ENCODE peak calls at places on chromosomes 4 and X, in eight cellular contexts. O is heart left ventricle, G is suprapubic skin, D is BJ, A is cardiac muscle cell, Q is choroid plexus epithelial cell, S is tibial artery, B is AG10803. H is an unnamed sample.

GRCh38 chr4:163195247-163195765 is 28.6 kb upstream of the NAF1 start:
- DNase-seq in O (no peak), G (no peak), D (no peak), A (no peak), Q (no peak), S (no peak), B (no peak), H (no peak)

GRCh38 chr4:127540497-127541026 is 92.2 kb upstream of the INTU start:
- DNase-seq in O (no peak), G (no peak), D (no peak), A (no peak), Q (no peak), S (no peak), B (no peak), H (no peak)

GRCh38 chr4:122830392-122831095 is 3.9 kb downstream of the FGF2 start:
- DNase-seq in O (no peak), G (no peak), D (no peak), A (no peak), Q (peak; percentile 41), S (no peak), B (peak; percentile 73), H (no peak)

GRCh38 chr4:62913065-62913464 is 1496.2 kb downstream of the TECRL start:
- DNase-seq in O (no peak), G (no peak), D (no peak), A (no peak), Q (no peak), S (no peak), B (no peak), H (no peak)

GRCh38 chrX:20567108-20567507 is 300.4 kb upstream of the RPS6KA3 start:
- DNase-seq in O (no peak), G (no peak), D (no peak), A (no peak), Q (no peak), S (no peak), B (no peak), H (no peak)

GRCh38 chrX:40261955-40262596 is 164.3 kb upstream of the BCOR start:
- DNase-seq in O (no peak), G (no peak), D (no peak), A (peak; percentile 32), Q (peak; percentile 71), S (no peak), B (no peak), H (no peak)

GRCh38 chrX:150200820-150201287 is 162.3 kb upstream of the MAMLD1 start:
- DNase-seq in O (no peak), G (peak; percentile 80), D (peak; percentile 87), A (no peak), Q (peak; percentile 97), S (peak; percentile 88), B (peak; percentile 98), H (no peak)

GRCh38 chr4:86895692-86896488 is 3.7 kb upstream of the C4orf36 start:
- DNase-seq in O (no peak), G (no peak), D (no peak), A (peak; percentile 79), Q (peak; percentile 85), S (no peak), B (peak; percentile 77), H (peak; percentile 21)

GRCh38 chr4:135838889-135839288 is 1637.3 kb upstream of the PABPC4L start:
- DNase-seq in O (no peak), G (no peak), D (no peak), A (no peak), Q (peak; percentile 87), S (no peak), B (no peak), H (no peak)

GRCh38 chrX:45847966-45848365 is 647.3 kb upstream of the DIPK2B start:
- DNase-seq in O (no peak), G (no peak), D (no peak), A (no peak), Q (peak; percentile 23), S (no peak), B (peak; percentile 18), H (no peak)

GRCh38 chrX:83508006-83508405 is at the start of gene POU3F4:
- DNase-seq in O (no peak), G (no peak), D (no peak), A (peak; percentile 82), Q (no peak), S (no peak), B (peak; percentile 0), H (peak; percentile 61)

GRCh38 chr4:141541851-141542250 is 94.5 kb upstream of the IL15 start:
- DNase-seq in O (no peak), G (no peak), D (no peak), A (no peak), Q (peak; percentile 62), S (no peak), B (peak; percentile 37), H (no peak)

GRCh38 chrX:18833071-18833731 is 125.8 kb downstream of the PPEF1 start:
- DNase-seq in O (peak; percentile 35), G (no peak), D (no peak), A (no peak), Q (peak; percentile 12), S (peak; percentile 80), B (peak; percentile 20), H (no peak)

GRCh38 chr4:98470831-98471230 is 187.6 kb downstream of the TSPAN5 start:
- DNase-seq in O (no peak), G (no peak), D (no peak), A (no peak), Q (peak; percentile 86), S (no peak), B (no peak), H (no peak)

GRCh38 chrX:150762258-150762867 is 69.2 kb downstream of the MTMR1 start:
- DNase-seq in O (no peak), G (no peak), D (no peak), A (no peak), Q (no peak), S (no peak), B (no peak), H (no peak)

GRCh38 chr4:6342530-6343293 is 73.1 kb downstream of the WFS1 start:
- DNase-seq in O (peak; percentile 66), G (no peak), D (no peak), A (peak; percentile 10), Q (peak; percentile 17), S (peak; percentile 74), B (no peak), H (no peak)

GRCh38 chr4:6341696-6342095 is 72.0 kb downstream of the WFS1 start:
- DNase-seq in O (no peak), G (no peak), D (no peak), A (no peak), Q (no peak), S (no peak), B (no peak), H (no peak)

GRCh38 chr4:6345866-6346265 is 76.2 kb downstream of the WFS1 start:
- DNase-seq in O (no peak), G (no peak), D (no peak), A (no peak), Q (no peak), S (no peak), B (no peak), H (no peak)

GRCh38 chr4:6345096-6345830 is 75.6 kb downstream of the WFS1 start:
- DNase-seq in O (no peak), G (no peak), D (no peak), A (no peak), Q (no peak), S (no peak), B (no peak), H (no peak)

DNA sequence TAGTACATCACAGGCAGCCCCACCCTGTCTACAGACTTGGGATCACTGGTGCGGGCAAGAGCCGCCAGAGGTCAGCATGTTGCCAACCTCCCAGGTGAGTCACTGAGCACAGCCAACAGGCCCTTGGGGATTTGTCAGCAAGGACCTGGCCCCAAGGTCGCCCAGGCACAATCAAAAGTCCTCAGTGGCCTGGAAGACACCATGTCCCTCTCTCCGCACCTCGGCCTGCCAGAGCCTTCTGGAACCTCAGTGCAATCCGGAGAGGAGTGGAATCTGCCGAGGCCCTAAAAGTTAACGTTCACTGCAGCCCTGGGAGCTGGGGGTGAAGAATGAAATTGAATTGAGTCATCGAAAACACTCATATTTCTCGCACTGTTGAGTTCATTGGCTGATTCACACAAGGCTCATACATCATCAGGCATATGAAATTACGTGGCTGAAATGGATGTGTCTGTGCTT is 74.3 kb downstream of the WFS1 start:
- DNase-seq in O (no peak), G (no peak), D (no peak), A (no peak), Q (peak; percentile 60), S (no peak), B (peak; percentile 36), H (no peak)
- TF ChIP-seq CTCF in O (no peak), G (no peak), D (no peak), A (no peak), Q (no peak), S (no peak), B (peak; percentile 6), H (no peak)

GRCh38 chr4:68873218-68873502 is 57.4 kb downstream of the UGT2B10 start:
- DNase-seq in O (no peak), G (no peak), D (no peak), A (no peak), Q (no peak), S (no peak), B (no peak), H (no peak)
- TF ChIP-seq CTCF in O (no peak), G (no peak), D (no peak), A (no peak), Q (no peak), S (no peak), B (no peak), H (no peak)

DNA sequence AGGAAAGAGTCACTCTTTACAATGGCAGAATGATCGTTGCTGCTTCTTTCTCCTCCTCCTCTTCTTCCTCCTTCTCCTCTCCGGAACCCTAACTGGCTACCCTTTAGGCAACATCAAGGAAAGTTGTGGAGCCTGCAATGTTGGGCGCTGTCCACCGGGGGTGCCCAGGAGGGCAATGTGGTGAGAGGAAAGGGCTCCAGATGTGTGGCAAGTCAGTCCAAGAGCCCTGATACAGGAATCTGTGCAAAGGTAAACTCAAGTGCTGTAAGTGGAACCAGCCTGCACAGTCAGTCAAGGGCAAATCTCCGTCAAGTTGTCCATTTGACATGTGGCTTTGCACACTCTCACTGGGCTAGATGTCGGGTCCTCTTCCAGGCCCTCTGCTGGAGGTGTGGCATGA is 2.8 kb downstream of the RTL5 start:
- DNase-seq in O (no peak), G (no peak), D (no peak), A (peak; percentile 65), Q (peak; percentile 19), S (no peak), B (no peak), H (peak; percentile 42)
- TF ChIP-seq CTCF in O (peak; percentile 23), G (peak; percentile 7), D (peak; percentile 43), A (peak; percentile 38), Q (peak; percentile 48), S (peak; percentile 30), B (peak; percentile 42), H (peak; percentile 54)

DNA sequence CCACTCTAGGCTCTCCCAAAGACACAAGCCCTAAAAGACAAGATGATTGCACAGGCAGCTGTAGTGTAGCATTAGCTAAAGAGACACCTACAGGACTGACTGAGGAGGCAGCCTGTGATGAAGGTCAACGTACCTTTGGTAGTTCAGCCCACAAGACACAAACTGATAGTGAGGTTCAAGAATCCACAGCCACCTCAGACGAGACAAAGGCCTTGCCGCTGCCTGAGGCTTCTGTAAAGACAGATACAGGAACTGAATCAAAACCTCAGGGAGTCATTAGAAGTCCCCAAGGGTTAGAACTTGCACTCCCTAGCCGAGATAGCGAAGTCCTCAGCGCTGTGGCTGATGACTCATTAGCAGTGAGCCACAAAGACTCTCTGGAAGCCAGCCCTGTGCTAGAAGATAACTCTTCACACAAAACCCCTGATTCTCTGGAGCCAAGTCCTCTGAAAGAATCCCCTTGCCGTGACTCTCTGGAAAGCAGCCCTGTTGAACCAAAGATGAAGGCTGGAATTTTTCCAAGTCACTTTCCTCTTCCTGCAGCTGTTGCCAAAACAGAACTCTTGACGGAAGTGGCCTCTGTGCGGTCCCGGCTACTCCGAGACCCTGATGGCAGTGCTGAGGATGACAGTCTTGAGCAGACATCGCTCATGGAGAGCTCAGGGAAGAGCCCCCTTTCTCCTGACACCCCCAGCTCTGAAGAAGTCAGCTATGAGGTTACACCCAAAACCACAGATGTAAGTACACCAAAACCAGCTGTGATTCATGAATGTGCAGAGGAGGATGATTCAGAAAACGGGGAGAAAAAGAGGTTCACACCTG is 306.3 kb downstream of the ANK2 start:
- DNase-seq in O (peak; percentile 26), G (no peak), D (no peak), A (no peak), Q (peak; percentile 83), S (no peak), B (peak; percentile 91), H (no peak)
- TF ChIP-seq CTCF in O (no peak), G (no peak), D (no peak), A (no peak), Q (peak; percentile 38), S (no peak), B (peak; percentile 47), H (no peak)

H was measured in endothelial cell.